ENCODE peak calls at places on chromosome 18, in four cellular contexts. Q is K562, U is GM12878, X is HepG2. J is an unnamed sample.

GRCh38 chr18:62324917-62325805 is at the start of gene TNFRSF11A:
- DNase-seq in U (no peak), Q (peak; percentile 83), X (no peak), J (peak; percentile 30)

GRCh38 chr18:78230911-78231310 is 748.7 kb upstream of the SALL3 start:
- DNase-seq in Q (no peak), X (no peak), U (no peak), J (no peak)

GRCh38 chr18:10926565-10927194 is 222.7 kb downstream of the PIEZO2 start:
- DNase-seq in X (no peak), U (peak; percentile 47), Q (no peak), J (peak; percentile 91)

GRCh38 chr18:62900132-62900883 is 185.0 kb downstream of the PHLPP1 start:
- DNase-seq in Q (no peak), X (no peak), U (no peak), J (no peak)

GRCh38 chr18:46174317-46175039 is 70.3 kb downstream of the HAUS1 start:
- DNase-seq in X (no peak), Q (no peak), U (no peak), J (peak; percentile 44)

GRCh38 chr18:49342690-49343089 is 117.8 kb downstream of the DYM start:
- DNase-seq in X (peak; percentile 29), U (no peak), Q (no peak), J (no peak)

GRCh38 chr18:71027531-71027930 is 738.7 kb downstream of the SOCS6 start:
- DNase-seq in X (no peak), Q (no peak), U (no peak), J (no peak)

GRCh38 chr18:73047688-73048087 is 179.9 kb upstream of the NETO1 start:
- DNase-seq in Q (no peak), X (no peak), U (no peak), J (no peak)

GRCh38 chr18:63542069-63542468 is at the start of gene SERPINB12:
- DNase-seq in X (no peak), U (no peak), Q (no peak), J (no peak)

GRCh38 chr18:24051256-24051947 is 36.8 kb downstream of the TTC39C start:
- DNase-seq in U (peak; percentile 27), X (peak; percentile 90), Q (no peak), J (no peak)

GRCh38 chr18:24964213-24964612 is 387.8 kb downstream of the ZNF521 start:
- DNase-seq in Q (no peak), X (no peak), U (no peak), J (no peak)

GRCh38 chr18:13220326-13220991 is 1.9 kb downstream of the LDLRAD4 start:
- DNase-seq in Q (no peak), X (no peak), U (no peak), J (no peak)
- H3K9ac ChIP-seq in Q (no peak overlapping the region), X (no peak overlapping the region), U (no peak overlapping the region), J (no peak overlapping the region)

GRCh38 chr18:80154293-80154692 is 45.2 kb downstream of the ADNP2 start:
- DNase-seq in U (peak; percentile 23), X (peak; percentile 30), Q (peak; percentile 13), J (peak; percentile 9)
- TF ChIP-seq MYC in U (no peak), X (no peak), Q (no peak), J (no peak)

DNA sequence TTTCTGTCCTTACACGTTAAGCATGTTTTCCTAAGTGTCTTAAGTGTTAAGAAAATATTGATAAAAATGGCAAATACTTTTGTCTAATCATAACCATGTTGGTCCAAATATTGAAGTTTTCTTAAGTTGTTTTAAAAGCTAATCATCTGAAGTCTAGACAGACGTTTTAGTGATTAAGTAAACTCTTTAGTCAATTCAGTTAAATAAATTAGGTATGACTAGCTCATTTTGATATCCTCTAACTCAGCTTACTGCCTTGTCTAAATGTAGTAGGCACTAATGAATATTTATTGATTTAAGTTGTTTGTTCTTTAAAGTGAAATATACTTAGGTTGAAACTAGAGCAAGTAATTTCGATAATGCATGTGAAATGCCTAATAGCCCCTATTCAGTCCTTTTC is 471.8 kb upstream of the CHST9 start:
- DNase-seq in Q (no peak), U (no peak), X (no peak), J (no peak)
- H3K9ac ChIP-seq in Q (no peak overlapping the region), U (no peak overlapping the region), X (no peak overlapping the region), J (no peak overlapping the region)

GRCh38 chr18:13239557-13239956 is 21.0 kb downstream of the LDLRAD4 start:
- DNase-seq in X (no peak), U (no peak), Q (no peak), J (no peak)
- TF ChIP-seq MYC in X (no peak), U (no peak), Q (no peak), J (no peak)

DNA sequence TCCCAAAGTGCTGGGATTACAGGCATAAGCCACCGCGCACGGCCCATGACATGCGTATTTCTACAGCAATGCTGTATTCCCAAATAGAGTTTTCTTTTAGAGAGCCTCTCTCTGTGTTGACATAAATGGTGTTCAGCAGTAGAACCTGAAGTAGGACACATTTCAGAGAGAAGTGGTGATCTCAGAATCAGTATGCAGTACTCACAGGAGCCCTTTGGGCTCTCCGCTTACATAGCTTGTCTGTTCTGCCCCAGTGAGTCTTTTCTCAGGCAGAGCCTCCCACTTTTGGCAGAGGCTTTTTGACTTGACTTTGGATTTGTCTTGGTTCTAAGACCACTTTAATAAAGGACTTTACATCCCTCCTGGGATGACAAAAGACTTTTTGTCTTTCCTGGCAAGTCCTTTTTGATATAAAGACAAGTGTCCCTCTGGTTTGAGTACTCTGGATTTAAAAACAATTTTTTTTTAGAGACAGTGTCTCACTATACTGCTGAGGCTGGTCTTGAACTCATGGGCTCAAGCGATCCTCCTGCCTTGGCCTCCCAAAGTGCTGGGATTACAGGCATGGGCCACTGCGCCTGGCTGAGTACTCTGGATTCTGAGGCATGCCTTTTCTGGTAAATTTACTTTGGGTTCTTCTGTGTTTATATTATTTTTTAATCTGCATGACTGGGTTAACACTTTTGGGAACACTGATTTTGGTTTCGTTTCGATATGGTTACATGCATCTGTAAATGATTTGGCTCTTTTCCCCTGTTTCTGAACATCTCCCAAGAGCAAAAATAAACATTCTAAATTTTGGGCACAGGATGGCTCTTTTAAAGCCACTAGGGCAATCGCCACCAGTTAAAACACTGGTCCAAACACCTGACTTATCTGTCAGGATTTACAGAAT is 113.2 kb downstream of the SMAD2 start:
- DNase-seq in U (no peak), X (no peak), Q (no peak), J (no peak)
- H3K9ac ChIP-seq in U (no peak overlapping the region), X (no peak overlapping the region), Q (no peak overlapping the region), J (no peak overlapping the region)

DNA sequence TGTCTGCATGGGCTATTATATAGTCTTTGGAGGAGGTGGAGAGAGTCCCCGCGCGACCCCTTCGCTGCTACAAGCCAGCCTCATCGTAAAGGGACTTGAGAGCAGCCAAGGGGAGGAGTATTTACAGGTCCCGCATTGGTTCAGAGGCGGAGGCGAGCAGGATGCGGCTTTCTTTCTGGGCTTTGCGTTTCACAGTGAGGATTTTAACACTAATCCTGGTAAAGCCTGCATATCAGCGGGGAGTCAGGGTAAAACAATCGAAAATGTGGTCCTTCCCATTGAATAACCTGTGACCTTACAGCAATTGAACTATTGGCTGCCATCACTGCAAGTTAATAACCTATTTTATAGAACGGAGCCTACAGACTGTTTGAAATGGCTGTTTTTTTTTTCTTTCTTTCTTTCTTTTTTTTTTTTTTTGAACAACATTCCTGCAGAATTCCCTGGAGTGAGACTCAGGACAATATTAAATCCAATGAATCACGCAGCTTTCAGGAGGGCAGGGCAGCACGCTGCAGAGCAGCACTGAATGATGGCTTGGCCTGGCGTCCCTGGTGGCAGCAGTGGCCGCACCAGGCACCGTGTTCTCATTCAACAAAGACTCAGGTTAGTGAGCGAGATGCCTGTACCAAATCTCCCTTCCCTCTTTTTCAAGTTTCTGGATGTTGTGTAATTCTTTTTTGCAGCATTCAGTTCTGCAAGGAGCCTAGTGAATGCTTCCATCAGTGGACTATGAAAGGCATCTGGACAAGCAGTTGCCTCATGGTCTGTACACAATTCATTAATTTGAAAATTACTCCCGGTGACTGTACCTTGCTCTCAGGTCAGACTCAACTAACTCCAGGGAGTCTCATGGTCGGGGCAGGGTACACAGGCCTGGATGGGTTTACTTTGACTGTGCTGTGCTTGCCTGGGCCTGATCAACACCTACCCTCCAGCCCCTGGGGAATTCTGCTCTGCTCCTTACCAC is 19.8 kb downstream of the SMIM21 start:
- DNase-seq in U (no peak), X (no peak), Q (no peak), J (no peak)
- TF ChIP-seq MYC in U (no peak), X (no peak), Q (no peak), J (no peak)

GRCh38 chr18:68769423-68769822 is 28.5 kb upstream of the CCDC102B start:
- DNase-seq in U (no peak), Q (no peak), X (no peak), J (no peak)
- H3K9ac ChIP-seq in U (no peak overlapping the region), Q (no peak overlapping the region), X (no peak overlapping the region), J (no peak overlapping the region)

DNA sequence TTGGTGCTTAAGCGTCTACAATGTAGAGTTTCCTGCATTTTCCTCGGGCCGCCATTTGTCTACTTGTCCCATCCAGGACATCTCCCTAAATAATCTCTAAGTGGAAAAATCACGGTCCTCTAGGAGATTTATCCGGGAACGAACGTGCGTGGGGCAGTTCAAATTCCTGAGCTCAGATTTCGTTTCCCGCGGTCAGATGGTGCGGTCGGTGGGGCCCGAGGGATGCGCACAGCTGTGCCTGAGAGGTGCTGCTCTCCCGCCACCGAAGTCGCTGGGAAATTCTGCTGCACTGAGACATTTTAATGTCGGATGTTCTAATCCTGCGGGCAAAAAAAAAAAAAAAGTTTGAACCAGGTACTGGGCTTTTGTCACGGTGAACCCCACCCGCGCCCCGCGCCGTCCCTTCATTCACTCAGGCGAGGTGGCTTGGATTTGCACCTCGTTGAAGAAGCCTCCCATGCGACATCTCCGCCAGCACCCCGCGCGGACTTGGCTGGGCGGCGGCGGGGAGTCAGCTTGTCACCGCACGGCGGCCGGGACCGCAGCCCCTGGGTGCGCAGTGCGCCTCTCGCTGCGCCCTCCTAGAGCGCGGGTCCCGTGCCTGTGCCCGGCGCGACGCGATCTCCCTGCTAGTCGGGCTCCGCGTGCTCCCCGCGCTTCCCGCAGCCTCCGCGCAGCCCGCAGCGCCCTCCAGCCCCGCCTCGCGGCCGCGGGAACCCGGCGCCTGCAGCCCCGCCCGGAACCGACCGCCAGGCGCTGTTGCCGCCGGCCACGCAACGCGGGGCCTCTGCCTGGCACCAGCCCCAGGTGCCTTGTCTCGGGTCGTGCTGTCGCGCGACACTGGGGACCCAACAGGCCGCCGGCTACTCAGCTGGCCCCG is 192.0 kb upstream of the TCF4 start:
- DNase-seq in X (no peak), U (no peak), Q (no peak), J (peak; percentile 65)
- TF ChIP-seq MYC in X (no peak), U (no peak), Q (no peak), J (no peak)